ENCODE peak calls at places on chromosomes 7 and 10, in five cellular contexts. W is body of pancreas, Y is cardiac fibroblast, Q is neural progenitor cell, J is WERI-Rb-1. P is an unnamed sample.

GRCh38 chr7:36506820-36507219 is 117.2 kb downstream of the ANLN start:
- DNase-seq in W (no peak), Y (no peak), Q (no peak), J (no peak), P (peak)

GRCh38 chr10:103350522-103351260 is at the start of gene PCGF6:
- DNase-seq in W (peak), Y (peak), Q (peak), J (peak), P (peak)

GRCh38 chr10:97785731-97786130 is 13.9 kb upstream of the SFRP5 start:
- DNase-seq in W (peak), Y (no peak), Q (no peak), J (no peak), P (no peak)

GRCh38 chr10:48306870-48307531 is 524 bp downstream of the MAPK8 start:
- DNase-seq in W (peak), Y (peak), Q (peak), J (peak), P (peak)

GRCh38 chr10:131195116-131195515 is 116.4 kb downstream of the TCERG1L start:
- DNase-seq in W (no peak), Y (no peak), Q (no peak), J (no peak), P (no peak)

GRCh38 chr10:14009315-14010082 is 321.2 kb downstream of the FRMD4A start:
- DNase-seq in W (no peak), Y (peak), Q (no peak), J (no peak), P (peak)

GRCh38 chr7:148944935-148945934 is 61.1 kb upstream of the EZH2 start:
- DNase-seq in W (no peak), Y (peak), Q (no peak), J (no peak), P (peak)

GRCh38 chr7:99731638-99732374 is 3.2 kb downstream of the CYP3A7 start:
- DNase-seq in W (no peak), Y (no peak), Q (no peak), J (no peak), P (no peak)

GRCh38 chr7:130942211-130942964 is 208.4 kb upstream of the KLF14 start:
- DNase-seq in W (peak), Y (peak), Q (no peak), J (no peak), P (no peak)

GRCh38 chr10:18906636-18907035 is 142.0 kb upstream of the MALRD1 start:
- DNase-seq in W (no peak), Y (no peak), Q (no peak), J (no peak), P (no peak)

GRCh38 chr10:458466-458865 is 231.0 kb downstream of the DIP2C start:
- DNase-seq in W (no peak), Y (no peak), Q (no peak), J (no peak), P (no peak)

GRCh38 chr10:7484456-7485266 is 73.8 kb upstream of the SFMBT2 start:
- DNase-seq in W (no peak), Y (no peak), Q (no peak), J (no peak), P (no peak)

GRCh38 chr7:135273581-135273980 is 39.9 kb downstream of the STRA8 start:
- DNase-seq in W (no peak), Y (no peak), Q (no peak), J (no peak), P (no peak)

GRCh38 chr10:124254519-124254918 is 161.1 kb upstream of the CHST15 start:
- DNase-seq in W (no peak), Y (no peak), Q (no peak), J (no peak), P (no peak)

GRCh38 chr7:38281211-38281610 is 7.8 kb upstream of the TARP start:
- DNase-seq in W (no peak), Y (no peak), Q (no peak), J (no peak), P (no peak)

GRCh38 chr10:101467286-101467770 is 113.4 kb downstream of the BTRC start:
- DNase-seq in W (peak), Y (peak), Q (peak), J (peak), P (peak)

GRCh38 chr7:20598479-20599419 is 16.7 kb upstream of the ABCB5 start:
- DNase-seq in W (no peak), Y (peak), Q (peak), J (no peak), P (peak)

GRCh38 chr7:152341039-152341913 is 94.5 kb downstream of the KMT2C start:
- DNase-seq in W (peak), Y (peak), Q (peak), J (peak), P (peak)

GRCh38 chr10:133159950-133160812 is at the start of gene KNDC1:
- DNase-seq in W (no peak), Y (peak), Q (peak), J (peak), P (no peak)

GRCh38 chr10:95542761-95543160 is 18.4 kb downstream of the SORBS1 start:
- DNase-seq in W (no peak), Y (no peak), Q (no peak), J (no peak), P (no peak)

GRCh38 chr7:81871606-81872265 is 101.9 kb upstream of the HGF start:
- DNase-seq in W (no peak), Y (peak), Q (no peak), J (no peak), P (no peak)

GRCh38 chr10:101235766-101236165 is 6.5 kb upstream of the LBX1 start:
- DNase-seq in W (no peak), Y (no peak), Q (peak), J (no peak), P (no peak)

GRCh38 chr10:29007748-29008610 is 280.9 kb upstream of the LYZL1 start:
- DNase-seq in W (no peak), Y (peak), Q (no peak), J (no peak), P (no peak)

GRCh38 chr10:88017781-88018180 is 154.4 kb downstream of the PTEN start:
- DNase-seq in W (no peak), Y (no peak), Q (no peak), J (no peak), P (no peak)

GRCh38 chr7:149856-150636 is 42.3 kb upstream of the FAM20C start:
- DNase-seq in W (peak), Y (no peak), Q (no peak), J (no peak), P (no peak)

GRCh38 chr7:157675427-157675930 is 338.7 kb downstream of the DNAJB6 start:
- DNase-seq in W (no peak), Y (no peak), Q (no peak), J (no peak), P (no peak)

GRCh38 chr10:71765907-71766716 is 7.2 kb downstream of the VSIR start:
- DNase-seq in W (no peak), Y (no peak), Q (no peak), J (no peak), P (no peak)

GRCh38 chr10:125878957-125879835 is 1.9 kb downstream of the DHX32 start:
- DNase-seq in W (peak), Y (peak), Q (no peak), J (no peak), P (peak)

GRCh38 chr10:1499344-1499957 is 237.9 kb downstream of the ADARB2 start:
- DNase-seq in W (no peak), Y (no peak), Q (no peak), J (no peak), P (no peak)

GRCh38 chr7:100102950-100103840 is 1.8 kb downstream of the AP4M1 start:
- DNase-seq in W (no peak), Y (peak), Q (no peak), J (no peak), P (peak)

GRCh38 chr10:4652111-4653010 is 173.6 kb upstream of the AKR1E2 start:
- DNase-seq in W (no peak), Y (no peak), Q (no peak), J (no peak), P (no peak)

GRCh38 chr7:134784251-134785049 is 5.0 kb downstream of the CALD1 start:
- DNase-seq in W (no peak), Y (no peak), Q (peak), J (no peak), P (no peak)

GRCh38 chr10:69446650-69447151 is 4.6 kb upstream of the TSPAN15 start:
- DNase-seq in W (no peak), Y (peak), Q (no peak), J (no peak), P (peak)

GRCh38 chr10:99964791-99965190 is 45.0 kb downstream of the DNMBP start:
- DNase-seq in W (no peak), Y (peak), Q (no peak), J (no peak), P (peak)

GRCh38 chr10:6229290-6229689 is 26.6 kb downstream of the PFKFB3 start:
- DNase-seq in W (no peak), Y (no peak), Q (no peak), J (no peak), P (no peak)

GRCh38 chr7:80588591-80588990 is 49.9 kb upstream of the CD36 start:
- DNase-seq in W (no peak), Y (peak), Q (no peak), J (no peak), P (no peak)

GRCh38 chr10:70293169-70293813 is 9.5 kb upstream of the NPFFR1 start:
- DNase-seq in W (no peak), Y (peak), Q (no peak), J (no peak), P (no peak)

GRCh38 chr10:110442746-110443145 is 55.0 kb upstream of the DUSP5 start:
- DNase-seq in W (no peak), Y (no peak), Q (peak), J (no peak), P (no peak)

GRCh38 chr10:84966708-84967441 is 638.5 kb downstream of the CCSER2 start:
- DNase-seq in W (no peak), Y (no peak), Q (no peak), J (no peak), P (no peak)
- TF ChIP-seq CTCF in W (peak), Y (no peak), Q (peak), J (no peak), P (no peak)

DNA sequence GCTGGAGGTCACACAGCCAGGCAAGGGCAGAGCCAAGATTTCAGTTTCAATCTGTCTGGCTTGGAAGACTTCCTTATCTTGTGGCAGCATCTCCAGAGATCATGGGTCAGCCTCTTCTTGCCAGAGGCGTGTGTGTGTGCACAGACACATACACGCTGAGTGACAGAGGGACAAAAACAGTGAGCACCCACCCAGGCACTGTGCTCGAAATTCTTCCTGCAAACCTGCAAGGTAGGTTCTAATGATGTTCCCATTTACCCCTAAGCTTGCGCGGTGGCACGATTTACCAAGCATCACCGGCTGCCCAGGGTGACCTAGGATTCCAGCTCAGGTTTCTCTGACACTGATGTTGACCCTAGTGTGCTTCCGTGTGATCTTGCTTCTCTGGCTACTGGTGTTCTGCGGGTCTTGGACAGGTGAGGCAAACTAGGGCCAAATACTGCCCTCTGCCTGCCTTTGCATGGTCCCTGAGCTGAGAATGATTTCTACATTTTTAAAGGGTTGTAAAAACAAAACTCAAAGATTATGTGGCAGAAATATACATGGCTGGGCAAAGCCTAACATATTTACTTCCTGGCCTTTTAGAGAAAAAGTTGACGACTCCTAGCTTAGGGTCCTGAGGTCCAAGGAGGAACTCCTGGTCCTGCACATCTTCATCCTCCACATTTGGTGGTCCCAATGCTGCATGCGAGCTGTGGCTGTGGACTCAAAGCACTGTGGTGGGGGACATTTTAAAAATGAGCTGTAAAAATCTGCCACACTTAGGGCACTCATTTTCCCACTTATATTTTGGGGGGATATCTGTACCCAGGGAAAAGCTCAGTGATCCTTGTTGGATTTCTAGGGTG is 268.5 kb downstream of the RPS24 start:
- DNase-seq in W (no peak), Y (no peak), Q (no peak), J (peak), P (no peak)
- TF ChIP-seq CTCF in W (no peak), Y (no peak), Q (peak), J (peak), P (peak)

GRCh38 chr10:32109603-32110002 is 53.4 kb upstream of the KIF5B start:
- DNase-seq in W (no peak), Y (no peak), Q (no peak), J (no peak), P (no peak)

GRCh38 chr10:32114500-32114899 is 58.3 kb upstream of the KIF5B start:
- DNase-seq in W (no peak), Y (no peak), Q (no peak), J (no peak), P (no peak)

GRCh38 chr10:32110790-32111189 is 54.6 kb upstream of the KIF5B start:
- DNase-seq in W (no peak), Y (no peak), Q (no peak), J (no peak), P (no peak)

GRCh38 chr10:32111585-32111984 is 55.4 kb upstream of the KIF5B start:
- DNase-seq in W (no peak), Y (no peak), Q (no peak), J (no peak), P (no peak)

DNA sequence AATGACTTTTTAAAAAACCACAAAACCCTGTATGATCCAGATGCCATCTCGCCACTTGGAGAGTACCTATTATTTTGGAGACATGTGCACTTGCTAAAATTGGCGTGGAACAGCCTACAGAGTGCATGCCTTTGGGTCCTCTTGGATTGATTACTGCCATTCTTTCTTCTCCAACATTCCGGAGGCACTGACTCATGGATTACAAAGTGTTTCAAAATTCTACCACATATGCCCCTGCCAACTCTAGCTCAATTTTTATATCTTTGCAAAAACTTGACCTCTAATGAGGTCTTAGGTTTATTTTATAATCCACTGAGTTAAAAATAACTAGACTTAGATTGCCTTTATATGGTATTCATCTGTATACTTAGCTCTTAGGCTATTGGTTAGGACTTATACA is 55.8 kb upstream of the KIF5B start:
- DNase-seq in W (no peak), Y (peak), Q (no peak), J (no peak), P (peak)
- TF ChIP-seq CTCF in W (no peak), Y (no peak), Q (no peak), J (no peak), P (no peak)

DNA sequence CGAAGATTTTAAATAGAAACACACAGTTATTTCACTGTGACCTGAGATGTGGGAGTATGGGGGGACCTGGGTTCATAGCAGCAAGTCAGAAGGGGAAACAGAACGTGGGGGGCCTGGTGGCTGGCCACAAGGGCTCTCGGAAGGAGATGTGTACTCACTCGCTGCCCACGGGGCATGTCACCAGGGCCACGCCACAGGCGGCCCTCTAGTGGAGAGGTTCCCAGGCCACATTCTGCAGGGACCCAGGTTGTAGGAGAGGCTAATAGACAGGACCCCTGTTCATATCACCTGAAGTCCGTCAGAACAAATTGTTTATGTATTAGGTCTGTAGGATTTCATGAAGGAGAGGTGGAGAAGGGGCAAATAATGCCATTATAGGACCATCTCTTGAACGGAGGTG is 25.1 kb upstream of the SVOPL start:
- DNase-seq in W (no peak), Y (no peak), Q (no peak), J (peak), P (no peak)
- TF ChIP-seq CTCF in W (no peak), Y (no peak), Q (peak), J (peak), P (no peak)

GRCh38 chr7:155701972-155702544 is 57.6 kb downstream of the RBM33 start:
- DNase-seq in W (no peak), Y (peak), Q (no peak), J (no peak), P (peak)
- TF ChIP-seq CTCF in W (no peak), Y (peak), Q (no peak), J (no peak), P (peak)

GRCh38 chr10:43221419-43222293 is 45.2 kb downstream of the RASGEF1A start:
- DNase-seq in W (peak), Y (no peak), Q (peak), J (peak), P (no peak)
- TF ChIP-seq CTCF in W (no peak), Y (peak), Q (peak), J (peak), P (peak)